ENCODE peak calls at places on chromosomes 16 and 17, in eight cellular contexts. P is CD8-positive, alpha-beta memory T cell; M is tibial artery; U is mesendoderm; W is CD8-positive, alpha-beta T cell; Y is fibroblast of lung; L is AG04450; E is mesenchymal stem cell. S is an unnamed sample.

GRCh38 chr16:56970934-56971767 is 9.4 kb downstream of the CETP start:
- DNase-seq in P (peak), M (no peak), U (no peak), W (no peak), Y (no peak), L (no peak), E (no peak), S (no peak)

GRCh38 chr16:88702364-88703210 is 3.6 kb downstream of the RNF166 start:
- DNase-seq in P (no peak), M (no peak), U (no peak), W (peak), Y (no peak), L (no peak), E (no peak), S (no peak)

GRCh38 chr16:58022601-58023371 is 2.8 kb upstream of the MMP15 start:
- DNase-seq in P (no peak), M (peak), U (peak), W (no peak), Y (peak), L (no peak), E (no peak), S (no peak)

GRCh38 chr16:19114359-19115147 is 789 bp downstream of the ITPRIPL2 start:
- DNase-seq in P (no peak), M (peak), U (peak), W (no peak), Y (peak), L (no peak), E (peak), S (no peak)

GRCh38 chr16:21125191-21125590 is 25.5 kb downstream of the DNAH3 start:
- DNase-seq in P (no peak), M (no peak), U (no peak), W (no peak), Y (no peak), L (no peak), E (no peak), S (no peak)

GRCh38 chr16:56868175-56868574 is 3.2 kb downstream of the SLC12A3 start:
- DNase-seq in P (no peak), M (no peak), U (no peak), W (no peak), Y (no peak), L (no peak), E (no peak), S (no peak)

GRCh38 chr17:273994-274832 is 78.4 kb downstream of the RPH3AL start:
- DNase-seq in P (no peak), M (peak), U (no peak), W (no peak), Y (no peak), L (no peak), E (no peak), S (no peak)

GRCh38 chr17:40836020-40836419 is 13.6 kb upstream of the KRT10 start:
- DNase-seq in P (no peak), M (no peak), U (no peak), W (no peak), Y (no peak), L (no peak), E (no peak), S (no peak)

GRCh38 chr17:73013816-73014663 is 78.4 kb downstream of the SLC39A11 start:
- DNase-seq in P (no peak), M (no peak), U (peak), W (no peak), Y (peak), L (no peak), E (peak), S (no peak)
- H3K27ac ChIP-seq in P (no peak), M (no peak), U (no peak), W (no peak), Y (no peak), L (no peak), E (no peak), S (no peak)

DNA sequence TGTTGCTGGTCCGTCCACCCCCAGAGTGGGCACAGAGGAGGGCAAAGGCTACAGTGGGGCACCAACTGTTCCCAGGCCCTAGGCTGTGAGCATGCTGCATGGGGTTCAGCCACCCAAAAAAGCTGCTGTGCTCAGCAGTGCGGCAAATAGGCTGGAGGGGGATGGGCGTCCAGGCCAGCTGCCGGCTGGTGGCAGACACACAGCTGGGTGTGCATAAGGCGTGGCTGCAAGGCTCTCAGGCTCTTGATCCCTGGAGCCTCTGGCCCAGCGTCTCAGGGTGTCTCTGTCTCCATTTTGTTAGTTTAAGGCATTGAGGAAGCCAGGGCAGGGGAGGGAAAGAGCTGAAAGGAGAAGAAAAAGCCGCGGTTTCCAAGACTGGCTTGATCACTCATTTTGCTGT is 8.8 kb downstream of the RPL19 start:
- DNase-seq in P (no peak), M (no peak), U (peak), W (peak), Y (no peak), L (no peak), E (no peak), S (no peak)
- H3K27ac ChIP-seq in P (no peak), M (peak), U (no peak), W (no peak), Y (no peak), L (peak), E (no peak), S (no peak)

DNA sequence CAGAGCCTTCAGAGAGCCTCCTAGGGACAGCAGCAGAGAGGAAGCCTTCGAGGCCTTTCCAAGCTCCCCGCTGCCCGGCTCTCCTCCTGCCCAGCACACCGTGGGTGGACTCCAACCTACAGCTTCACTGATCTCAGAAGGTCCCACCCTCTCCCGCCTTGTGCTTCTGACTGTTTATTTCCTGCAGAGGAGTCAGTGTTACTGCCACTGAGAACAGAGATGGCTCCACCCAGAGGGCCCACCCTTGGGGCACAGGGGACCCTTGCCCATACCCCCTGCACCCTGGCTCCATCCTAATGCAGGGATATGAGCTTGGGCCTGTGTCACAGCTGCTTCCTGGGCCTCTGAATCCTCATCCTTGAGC is 52.8 kb upstream of the TOB1 start:
- DNase-seq in P (no peak), M (no peak), U (no peak), W (peak), Y (peak), L (no peak), E (peak), S (peak)
- H3K27ac ChIP-seq in P (peak), M (peak), U (no peak), W (peak), Y (no peak), L (no peak), E (no peak), S (peak)

DNA sequence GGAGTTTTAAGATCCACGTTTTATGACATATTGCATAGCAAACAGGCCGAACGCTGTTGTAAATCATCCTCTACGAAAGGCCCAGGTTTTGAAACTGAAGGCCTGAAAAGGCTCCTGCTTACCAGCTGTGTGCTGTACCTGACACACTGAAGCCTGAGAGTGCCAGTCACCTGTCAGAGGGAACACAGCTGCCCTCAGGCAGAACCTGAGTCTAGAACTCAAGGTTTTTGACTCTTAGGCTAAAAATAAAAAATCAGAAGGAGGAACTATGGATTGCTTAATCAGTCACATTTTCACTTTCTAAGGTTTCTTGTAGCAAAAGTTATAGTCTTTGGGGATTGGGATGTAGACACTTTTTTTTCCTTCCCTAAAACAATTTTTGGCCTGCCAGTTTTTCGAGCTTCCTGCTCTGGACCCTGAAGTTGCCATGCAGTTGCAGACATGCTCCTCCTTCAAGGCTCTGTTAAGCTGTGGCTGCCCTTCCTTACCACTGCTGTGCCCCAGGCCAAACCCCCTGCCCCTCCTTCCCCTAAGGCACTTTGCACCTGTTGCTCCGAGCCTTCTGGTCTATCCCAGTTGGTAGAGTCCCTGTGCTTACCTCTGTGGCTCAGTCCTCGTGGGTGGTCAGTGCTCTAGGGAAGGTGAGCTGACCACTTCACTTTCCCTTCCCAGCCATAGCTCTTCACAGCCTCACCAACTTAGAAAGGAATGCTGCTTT is 56.6 kb downstream of the TENT4B start:
- DNase-seq in P (no peak), M (no peak), U (peak), W (no peak), Y (no peak), L (no peak), E (no peak), S (no peak)
- H3K27ac ChIP-seq in P (no peak), M (peak), U (no peak), W (no peak), Y (no peak), L (no peak), E (no peak), S (peak)

DNA sequence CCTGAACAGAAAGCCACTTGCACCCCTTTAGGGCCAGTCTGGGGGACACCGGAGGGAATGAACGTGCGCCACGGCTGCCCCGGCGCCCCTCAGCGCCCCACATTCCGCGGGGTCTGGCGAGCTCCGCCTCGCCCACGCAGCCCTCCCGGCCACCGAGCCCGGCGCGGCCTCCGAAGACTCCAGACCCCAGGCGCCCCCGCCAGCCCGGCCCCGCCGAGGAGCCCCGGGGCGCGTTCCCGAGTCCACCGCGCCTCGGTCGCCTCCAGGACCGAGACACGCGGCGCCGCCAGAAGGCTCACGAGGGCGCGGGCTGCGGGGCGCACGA is 395 bp downstream of the CLCN7 start:
- DNase-seq in P (no peak), M (no peak), U (no peak), W (no peak), Y (no peak), L (no peak), E (no peak), S (no peak)
- H3K27ac ChIP-seq in P (peak), M (peak), U (no peak), W (peak), Y (peak), L (no peak), E (no peak), S (peak)

GRCh38 chr16:68190745-68191510 is 45.0 kb downstream of the ESRP2 start:
- DNase-seq in P (no peak), M (no peak), U (no peak), W (no peak), Y (no peak), L (no peak), E (peak), S (no peak)
- H3K27ac ChIP-seq in P (no peak), M (no peak), U (no peak), W (no peak), Y (no peak), L (no peak), E (no peak), S (no peak)